ENCODE peak calls at places on chromosome 15, in five cellular contexts. T is esophagus muscularis mucosa, V is breast epithelium, P is sigmoid colon, W is upper lobe of left lung. Q is an unnamed sample.

GRCh38 chr15:52098328-52098727 is 14.2 kb downstream of the BCL2L10 start:
- DNase-seq in W (no peak), T (no peak), P (no peak), V (no peak), Q (no peak)

GRCh38 chr15:41558400-41559238 is at the start of gene TYRO3:
- DNase-seq in V (no peak), W (peak), P (peak), T (no peak), Q (no peak)

GRCh38 chr15:98866503-98866902 is 141.1 kb downstream of the PGPEP1L start:
- DNase-seq in T (no peak), W (no peak), P (no peak), V (no peak), Q (no peak)

GRCh38 chr15:60787737-60788513 is 309.0 kb upstream of the ICE2 start:
- DNase-seq in T (no peak), W (no peak), V (no peak), P (no peak), Q (no peak)

GRCh38 chr15:44298878-44299277 is 10.4 kb downstream of the GOLM2 start:
- DNase-seq in W (no peak), V (no peak), T (no peak), P (no peak), Q (no peak)

GRCh38 chr15:46861796-46862195 is 855.5 kb upstream of the SEMA6D start:
- DNase-seq in V (no peak), W (no peak), T (no peak), P (no peak), Q (no peak)

GRCh38 chr15:32668942-32669341 is 27.4 kb downstream of the SCG5 start:
- DNase-seq in W (no peak), V (no peak), T (no peak), P (no peak), Q (no peak)

GRCh38 chr15:66654718-66655375 is 47.2 kb upstream of the SMAD6 start:
- DNase-seq in V (no peak), P (no peak), T (no peak), W (peak), Q (no peak)

GRCh38 chr15:50531163-50531562 is 15.3 kb downstream of the USP50 start:
- DNase-seq in T (no peak), V (no peak), W (no peak), P (no peak), Q (no peak)

GRCh38 chr15:67149859-67150824 is 84.7 kb downstream of the SMAD3 start:
- DNase-seq in V (no peak), T (no peak), P (peak), W (peak), Q (peak)

GRCh38 chr15:94036156-94036555 is 195.2 kb upstream of the MCTP2 start:
- DNase-seq in V (no peak), P (no peak), T (no peak), W (no peak), Q (no peak)

GRCh38 chr15:78061963-78062427 is 15.5 kb downstream of the TBC1D2B start:
- DNase-seq in P (no peak), W (peak), T (no peak), V (no peak), Q (no peak)

GRCh38 chr15:64693134-64693533 is 82.3 kb downstream of the RBPMS2 start:
- DNase-seq in T (no peak), W (peak), V (peak), P (peak), Q (no peak)

GRCh38 chr15:96358006-96358794 is 27.7 kb downstream of the NR2F2 start:
- DNase-seq in P (no peak), W (no peak), V (no peak), T (no peak), Q (no peak)

GRCh38 chr15:101446527-101447167 is 42.9 kb downstream of the PCSK6 start:
- DNase-seq in T (no peak), W (no peak), V (no peak), P (peak), Q (no peak)

GRCh38 chr15:29411299-29411698 is 141.7 kb upstream of the NSMCE3 start:
- DNase-seq in W (no peak), P (no peak), V (no peak), T (no peak), Q (no peak)

GRCh38 chr15:98953000-98953776 is 54.4 kb downstream of the PGPEP1L start:
- DNase-seq in V (no peak), P (no peak), T (no peak), W (no peak), Q (peak)

GRCh38 chr15:57363661-57364060 is 12.6 kb upstream of the CGNL1 start:
- DNase-seq in T (no peak), P (no peak), W (no peak), V (no peak), Q (no peak)

GRCh38 chr15:74826372-74826819 is at the start of gene CPLX3:
- DNase-seq in T (no peak), W (no peak), V (no peak), P (no peak), Q (no peak)

GRCh38 chr15:74955796-74956647 is 550 bp downstream of the RPP25 start:
- DNase-seq in P (peak), W (peak), T (peak), V (peak), Q (peak)

GRCh38 chr15:40471778-40472130 is 970 bp downstream of the CHST14 start:
- DNase-seq in T (no peak), P (no peak), W (peak), V (no peak), Q (no peak)

GRCh38 chr15:101609742-101610627 is 42.2 kb downstream of the TM2D3 start:
- DNase-seq in T (no peak), P (no peak), W (no peak), V (no peak), Q (no peak)

GRCh38 chr15:64883097-64883581 is 28.6 kb upstream of the ANKDD1A start:
- DNase-seq in T (no peak), V (no peak), P (no peak), W (peak), Q (no peak)

GRCh38 chr15:30984542-30984941 is 6.9 kb downstream of the MTMR10 start:
- DNase-seq in W (no peak), T (no peak), P (no peak), V (no peak), Q (no peak)

GRCh38 chr15:38557855-38558713 is 6.5 kb downstream of the RASGRP1 start:
- DNase-seq in W (no peak), P (no peak), T (no peak), V (no peak), Q (no peak)

GRCh38 chr15:70584838-70585706 is 178.3 kb downstream of the UACA start:
- DNase-seq in T (no peak), W (no peak), P (no peak), V (no peak), Q (peak)

GRCh38 chr15:77419050-77419835 is 661 bp downstream of the PEAK1 start:
- DNase-seq in W (peak), T (no peak), V (no peak), P (peak), Q (peak)

GRCh38 chr15:99122831-99123705 is 18.2 kb downstream of the SYNM start:
- DNase-seq in W (no peak), T (no peak), P (peak), V (no peak), Q (no peak)

GRCh38 chr15:69664572-69665326 is 212.1 kb downstream of the RPLP1 start:
- DNase-seq in T (no peak), W (no peak), P (no peak), V (no peak), Q (no peak)

GRCh38 chr15:82847703-82848102 is 38.3 kb downstream of the WHAMM start:
- DNase-seq in P (no peak), T (peak), V (no peak), W (no peak), Q (no peak)

GRCh38 chr15:82894971-82895520 is 57.5 kb downstream of the HOMER2 start:
- DNase-seq in T (no peak), V (no peak), W (no peak), P (no peak), Q (no peak)

GRCh38 chr15:50218691-50219090 is 36.7 kb downstream of the SLC27A2 start:
- DNase-seq in V (no peak), P (no peak), W (no peak), T (no peak), Q (no peak)

GRCh38 chr15:79035111-79035601 is 55.4 kb downstream of the RASGRF1 start:
- DNase-seq in W (no peak), T (no peak), P (no peak), V (no peak), Q (no peak)

DNA sequence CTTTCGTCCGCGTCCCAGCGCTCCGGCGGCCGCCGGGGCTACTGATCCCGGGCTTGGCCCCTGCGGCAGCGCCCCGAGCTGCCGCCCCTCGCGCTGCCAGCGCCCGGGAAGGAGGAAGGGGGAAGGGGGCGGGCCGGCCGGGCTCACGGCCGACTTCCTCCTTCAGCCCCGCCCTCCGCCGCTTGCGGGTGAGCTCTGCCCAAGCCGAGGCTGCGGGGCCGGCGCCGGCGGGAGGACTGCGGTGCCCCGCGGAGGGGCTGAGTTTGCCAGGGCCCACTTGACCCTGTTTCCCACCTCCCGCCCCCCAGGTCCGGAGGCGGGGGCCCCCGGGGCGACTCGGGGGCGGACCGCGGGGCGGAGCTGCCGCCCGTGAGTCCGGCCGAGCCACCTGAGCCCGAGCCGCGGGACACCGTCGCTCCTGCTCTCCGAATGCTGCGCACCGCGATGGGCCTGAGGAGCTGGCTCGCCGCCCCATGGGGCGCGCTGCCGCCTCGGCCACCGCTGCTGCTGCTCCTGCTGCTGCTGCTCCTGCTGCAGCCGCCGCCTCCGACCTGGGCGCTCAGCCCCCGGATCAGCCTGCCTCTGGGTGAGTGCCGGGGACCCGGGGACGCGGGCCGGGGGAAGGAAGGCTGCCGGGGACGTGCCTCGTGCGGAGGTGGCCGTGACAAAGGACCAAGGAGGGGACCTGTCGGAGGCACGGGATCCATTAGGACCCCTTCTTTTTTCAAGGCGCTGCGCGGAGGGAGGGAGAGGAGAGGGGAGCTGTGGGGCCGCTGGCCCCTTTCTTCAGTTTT is at the start of gene SEMA4B:
- DNase-seq in P (peak), T (no peak), W (peak), V (no peak), Q (no peak)
- H3K27ac ChIP-seq in P (peak), T (peak), W (peak), V (peak), Q (peak)

DNA sequence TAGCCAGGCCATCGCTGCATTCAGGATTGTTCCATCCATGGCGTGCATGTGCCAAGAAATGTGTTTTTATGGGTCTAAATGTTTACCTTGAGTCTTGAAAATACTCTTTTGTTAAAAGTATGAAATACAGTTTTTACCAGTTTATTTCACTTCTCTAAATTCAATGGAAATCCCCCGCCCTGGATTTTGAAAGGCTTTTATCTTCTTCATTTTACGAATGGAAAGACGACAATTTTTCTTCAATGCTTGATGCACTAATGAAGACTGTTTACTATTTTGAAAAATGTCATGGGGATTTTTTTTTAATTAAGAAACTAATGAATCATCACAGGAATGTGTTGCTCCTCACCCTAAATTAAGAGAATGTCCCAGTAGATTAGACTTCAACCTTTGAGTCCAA is 83.5 kb downstream of the FAM81A start:
- DNase-seq in P (no peak), W (no peak), T (no peak), V (no peak), Q (no peak)
- H3K4me3 ChIP-seq in P (no peak), W (no peak), T (no peak), V (no peak), Q (no peak)

GRCh38 chr15:25331404-25331803 is 107.4 kb downstream of the UBE3A start:
- DNase-seq in W (no peak), T (no peak), V (no peak), P (no peak), Q (no peak)
- TF ChIP-seq POLR2AphosphoS5 in W (no peak), T (no peak), V (no peak), P (no peak), Q (no peak)

GRCh38 chr15:85588657-85589056 is 206.1 kb downstream of the KLHL25 start:
- DNase-seq in V (no peak), P (no peak), W (no peak), T (no peak), Q (no peak)

GRCh38 chr15:85593809-85594441 is 200.8 kb downstream of the KLHL25 start:
- DNase-seq in P (no peak), W (no peak), V (no peak), T (no peak), Q (no peak)

GRCh38 chr15:85589873-85590272 is 204.9 kb downstream of the KLHL25 start:
- DNase-seq in T (no peak), V (no peak), P (no peak), W (no peak), Q (no peak)

GRCh38 chr15:85592148-85592547 is 202.6 kb downstream of the KLHL25 start:
- DNase-seq in P (no peak), V (no peak), T (no peak), W (no peak), Q (no peak)

GRCh38 chr15:85591622-85592021 is 203.1 kb downstream of the KLHL25 start:
- DNase-seq in T (no peak), P (no peak), V (no peak), W (no peak), Q (no peak)
- H3K27ac ChIP-seq in T (peak), P (no peak), V (peak), W (peak), Q (peak)

DNA sequence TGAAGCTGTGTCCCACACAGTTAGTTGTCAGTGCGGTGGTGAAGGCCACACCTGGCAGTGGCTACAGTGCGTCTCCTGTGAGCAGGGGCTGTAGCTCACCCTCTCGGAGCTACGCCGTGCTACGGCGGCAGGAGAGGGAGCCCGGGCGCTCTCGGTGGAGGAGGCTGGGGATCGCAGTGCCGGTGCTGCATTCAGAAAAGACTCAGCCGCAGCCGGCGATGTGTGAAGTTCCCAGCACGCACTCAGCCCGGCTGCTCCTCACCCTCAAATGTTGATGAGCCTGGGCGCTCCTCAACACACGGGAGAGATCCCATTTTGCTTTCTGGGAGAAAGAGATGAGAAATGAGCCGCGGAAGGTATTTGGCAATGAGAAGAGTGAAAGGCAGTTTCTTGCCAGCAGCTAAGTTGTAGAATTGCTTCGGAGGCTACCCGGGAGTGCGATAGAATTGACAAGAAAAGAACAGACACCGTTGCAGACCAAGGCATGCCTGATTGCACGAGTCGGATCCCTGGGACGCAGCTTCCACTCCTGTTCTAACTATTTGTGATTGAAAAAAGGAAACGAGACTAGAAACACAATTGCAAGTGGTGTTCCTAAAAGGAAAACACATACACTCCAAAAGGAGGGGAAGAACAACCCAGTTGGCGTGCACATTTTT is at the start of gene UNC13C:
- DNase-seq in P (peak), W (peak), T (no peak), V (peak), Q (no peak)
- H3K4me3 ChIP-seq in P (peak), W (peak), T (peak), V (peak), Q (peak)

DNA sequence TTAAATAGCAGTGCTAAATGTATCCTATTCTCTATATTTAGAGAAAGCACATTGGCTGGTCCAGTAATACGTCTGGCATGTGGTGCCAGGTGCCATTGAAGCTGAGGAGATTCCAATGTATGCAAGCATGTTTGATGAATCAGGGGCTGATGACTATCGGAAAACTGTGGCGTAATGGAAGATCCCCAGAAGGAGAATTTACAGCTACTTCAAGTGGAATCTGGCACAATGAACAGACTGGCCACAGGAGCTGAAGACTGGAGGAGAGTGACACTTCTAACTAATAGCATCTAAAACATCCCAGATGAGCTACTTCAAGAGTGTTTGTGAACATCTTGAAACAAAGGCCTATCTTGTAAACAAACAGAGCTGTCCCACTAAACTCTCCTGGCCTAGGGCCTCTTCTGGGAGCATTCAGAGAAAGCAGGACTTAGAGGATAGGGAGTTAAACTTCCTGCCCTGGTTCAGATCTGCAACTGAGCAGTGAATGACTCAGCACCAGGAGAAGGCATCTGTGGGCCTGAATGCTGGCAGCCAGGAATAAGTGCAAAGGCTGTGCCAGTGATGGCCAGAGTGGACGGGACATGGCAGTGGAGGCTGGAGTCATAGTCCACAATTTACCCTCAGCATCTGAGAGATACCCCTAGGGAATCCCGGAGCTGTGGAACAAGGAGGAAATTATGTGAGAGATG is 15.3 kb upstream of the ACTC1 start:
- DNase-seq in P (no peak), V (no peak), W (no peak), T (no peak), Q (no peak)
- TF ChIP-seq POLR2AphosphoS5 in P (no peak), V (no peak), W (no peak), T (no peak), Q (no peak)